ENCODE peak calls at places on chromosomes 11 and 22, in seven cellular contexts. T is GM12865, U is H1, Y is mucosa of descending colon, Q is ascending aorta, E is colonic mucosa, B is left ventricle myocardium inferior. I is an unnamed sample.

GRCh38 chr11:125166347-125166841 is 1.8 kb downstream of the PKNOX2 start:
- DNase-seq in T (no peak), U (peak), Y (no peak), Q (peak), E (no peak), B (peak), I (no peak)

GRCh38 chr11:95419915-95420314 is 188.9 kb upstream of the SESN3 start:
- DNase-seq in T (no peak), U (no peak), Y (no peak), Q (no peak), E (no peak), B (no peak), I (peak)

GRCh38 chr11:93606721-93607120 is 54.8 kb upstream of the CEP295 start:
- DNase-seq in T (no peak), U (no peak), Y (no peak), Q (no peak), E (no peak), B (no peak), I (no peak)

GRCh38 chr11:116712428-116712827 is 60.4 kb downstream of the BUD13 start:
- DNase-seq in T (no peak), U (no peak), Y (no peak), Q (no peak), E (no peak), B (no peak), I (no peak)

GRCh38 chr11:129237880-129238638 is 45.9 kb upstream of the ARHGAP32 start:
- DNase-seq in T (peak), U (no peak), Y (no peak), Q (no peak), E (no peak), B (no peak), I (no peak)

GRCh38 chr11:93251922-93252321 is 54.1 kb upstream of the SLC36A4 start:
- DNase-seq in T (no peak), U (no peak), Y (no peak), Q (no peak), E (no peak), B (no peak), I (no peak)

GRCh38 chr11:61023086-61024035 is 51.9 kb downstream of the CD6 start:
- DNase-seq in T (peak), U (no peak), Y (peak), Q (no peak), E (no peak), B (no peak), I (no peak)

GRCh38 chr22:43197271-43197941 is 10.5 kb upstream of the TTLL12 start:
- DNase-seq in T (no peak), U (no peak), Y (no peak), Q (no peak), E (no peak), B (no peak), I (no peak)

GRCh38 chr22:23401111-23401909 is 178.8 kb downstream of the IGLL1 start:
- DNase-seq in T (no peak), U (no peak), Y (no peak), Q (no peak), E (no peak), B (no peak), I (peak)

GRCh38 chr11:78420796-78421209 is 3.2 kb upstream of the GAB2 start:
- DNase-seq in T (peak), U (no peak), Y (peak), Q (peak), E (no peak), B (peak), I (no peak)

GRCh38 chr22:17866127-17866526 is 91.9 kb upstream of the BID start:
- DNase-seq in T (no peak), U (no peak), Y (no peak), Q (no peak), E (no peak), B (no peak), I (no peak)

GRCh38 chr11:73308963-73309960 is 1.2 kb downstream of the ARHGEF17 start:
- DNase-seq in T (peak), U (peak), Y (peak), Q (peak), E (peak), B (peak), I (peak)

GRCh38 chr11:72953631-72954030 is 139.4 kb downstream of the ATG16L2 start:
- DNase-seq in T (no peak), U (no peak), Y (no peak), Q (no peak), E (no peak), B (no peak), I (no peak)

GRCh38 chr11:94794287-94795168 is 26.4 kb downstream of the AMOTL1 start:
- DNase-seq in T (no peak), U (no peak), Y (no peak), Q (peak), E (no peak), B (peak), I (peak)

GRCh38 chr11:76419896-76420295 is 24.9 kb upstream of the EMSY start:
- DNase-seq in T (peak), U (peak), Y (no peak), Q (no peak), E (no peak), B (no peak), I (no peak)

GRCh38 chr11:59261150-59261549 is 48.4 kb upstream of the MPEG1 start:
- DNase-seq in T (no peak), U (no peak), Y (no peak), Q (no peak), E (no peak), B (no peak), I (no peak)

GRCh38 chr11:74226907-74227306 is 55.8 kb downstream of the PPME1 start:
- DNase-seq in T (peak), U (no peak), Y (no peak), Q (no peak), E (no peak), B (no peak), I (no peak)

GRCh38 chr22:38345782-38346181 is 28.5 kb upstream of the CSNK1E start:
- DNase-seq in T (no peak), U (peak), Y (no peak), Q (peak), E (no peak), B (no peak), I (no peak)

GRCh38 chr11:20026629-20027545 is 133.4 kb downstream of the DBX1 start:
- DNase-seq in T (no peak), U (peak), Y (peak), Q (no peak), E (no peak), B (no peak), I (no peak)

GRCh38 chr11:3808846-3809623 is 675 bp downstream of the PGAP2 start:
- DNase-seq in T (peak), U (no peak), Y (peak), Q (no peak), E (peak), B (no peak), I (peak)

GRCh38 chr11:2120359-2121100 is 18.7 kb downstream of the IGF2 start:
- DNase-seq in T (no peak), U (peak), Y (no peak), Q (no peak), E (no peak), B (no peak), I (no peak)

GRCh38 chr11:73538381-73538872 is 59.5 kb downstream of the FAM168A start:
- DNase-seq in T (peak), U (no peak), Y (no peak), Q (no peak), E (no peak), B (no peak), I (no peak)

GRCh38 chr11:73404506-73405145 is 28.4 kb downstream of the RELT start:
- DNase-seq in T (no peak), U (no peak), Y (no peak), Q (no peak), E (no peak), B (no peak), I (no peak)

GRCh38 chr11:36453678-36454077 is 56.4 kb downstream of the TRAF6 start:
- DNase-seq in T (peak), U (no peak), Y (no peak), Q (no peak), E (peak), B (no peak), I (no peak)

GRCh38 chr11:59137190-59137589 is 5.5 kb upstream of the FAM111A start:
- DNase-seq in T (no peak), U (no peak), Y (no peak), Q (no peak), E (no peak), B (no peak), I (no peak)

GRCh38 chr11:60625262-60625661 is 74.2 kb upstream of the MS4A8 start:
- DNase-seq in T (peak), U (no peak), Y (peak), Q (no peak), E (peak), B (no peak), I (no peak)

GRCh38 chr11:97461934-97462333 is 1072.1 kb downstream of the JRKL start:
- DNase-seq in T (no peak), U (no peak), Y (no peak), Q (no peak), E (no peak), B (no peak), I (no peak)

GRCh38 chr22:39434243-39434653 is 22.6 kb upstream of the MGAT3 start:
- DNase-seq in T (no peak), U (no peak), Y (no peak), Q (no peak), E (no peak), B (peak), I (no peak)

GRCh38 chr11:13302440-13302958 is 24.9 kb downstream of the BMAL1 start:
- DNase-seq in T (no peak), U (no peak), Y (no peak), Q (no peak), E (no peak), B (no peak), I (no peak)

GRCh38 chr11:13303668-13304649 is 26.4 kb downstream of the BMAL1 start:
- DNase-seq in T (peak), U (no peak), Y (peak), Q (no peak), E (no peak), B (no peak), I (no peak)

GRCh38 chr11:13308704-13309103 is 31.1 kb downstream of the BMAL1 start:
- DNase-seq in T (no peak), U (no peak), Y (no peak), Q (no peak), E (no peak), B (no peak), I (no peak)

GRCh38 chr11:13301522-13301921 is 23.9 kb downstream of the BMAL1 start:
- DNase-seq in T (no peak), U (peak), Y (no peak), Q (no peak), E (no peak), B (no peak), I (no peak)

DNA sequence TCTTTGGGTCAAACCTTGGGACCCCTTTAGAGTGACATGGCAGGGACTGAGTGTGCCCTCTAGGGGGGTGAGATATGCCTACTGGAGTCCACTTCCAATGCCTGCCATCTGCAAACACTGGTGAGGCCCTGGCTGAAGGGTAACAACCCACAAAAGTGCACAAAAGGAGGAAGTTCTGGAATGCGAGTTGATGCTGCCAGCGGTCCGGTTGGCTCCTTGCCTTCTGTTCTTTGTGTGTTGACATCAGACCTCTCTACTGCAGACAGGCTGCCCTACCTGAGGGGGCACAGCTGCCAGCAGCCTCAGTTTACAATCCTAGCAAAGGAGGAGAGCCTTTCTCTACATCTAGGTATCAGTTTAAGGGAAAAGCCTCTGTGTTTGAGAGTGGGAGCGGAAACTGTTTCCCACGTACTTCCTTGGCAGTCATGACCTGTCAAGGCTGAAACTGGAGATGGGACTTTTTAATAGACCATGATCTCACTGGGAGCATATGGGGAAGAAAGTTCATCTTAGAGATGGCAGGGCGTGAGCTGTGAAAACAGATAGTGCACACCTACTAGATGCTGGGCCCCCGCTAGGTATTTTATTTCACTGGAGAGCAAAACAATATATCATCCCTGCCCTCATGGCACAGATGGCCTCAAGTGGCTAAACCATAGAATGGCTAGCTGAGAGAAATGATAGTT is 27.2 kb downstream of the BMAL1 start:
- DNase-seq in T (no peak), U (no peak), Y (no peak), Q (no peak), E (no peak), B (no peak), I (no peak)
- TF ChIP-seq CTCF in T (no peak), U (no peak), Y (no peak), Q (no peak), E (no peak), B (no peak), I (no peak)

GRCh38 chr22:29621761-29622526 is 18.5 kb downstream of the NF2 start:
- DNase-seq in T (no peak), U (no peak), Y (no peak), Q (no peak), E (no peak), B (no peak), I (peak)
- H3K4me3 ChIP-seq in T (no peak), U (no peak), Y (no peak), Q (no peak), E (no peak), B (no peak), I (peak)

GRCh38 chr22:20106205-20106848 is 9.6 kb upstream of the RANBP1 start:
- DNase-seq in T (no peak), U (no peak), Y (no peak), Q (no peak), E (no peak), B (peak), I (no peak)

GRCh38 chr22:20102203-20102780 is 13.6 kb upstream of the RANBP1 start:
- DNase-seq in T (no peak), U (no peak), Y (no peak), Q (no peak), E (no peak), B (no peak), I (no peak)

GRCh38 chr22:20099099-20099711 is 16.7 kb upstream of the RANBP1 start:
- DNase-seq in T (no peak), U (no peak), Y (no peak), Q (no peak), E (no peak), B (no peak), I (no peak)

GRCh38 chr22:20105456-20106204 is 10.3 kb upstream of the RANBP1 start:
- DNase-seq in T (no peak), U (no peak), Y (no peak), Q (no peak), E (no peak), B (no peak), I (no peak)

DNA sequence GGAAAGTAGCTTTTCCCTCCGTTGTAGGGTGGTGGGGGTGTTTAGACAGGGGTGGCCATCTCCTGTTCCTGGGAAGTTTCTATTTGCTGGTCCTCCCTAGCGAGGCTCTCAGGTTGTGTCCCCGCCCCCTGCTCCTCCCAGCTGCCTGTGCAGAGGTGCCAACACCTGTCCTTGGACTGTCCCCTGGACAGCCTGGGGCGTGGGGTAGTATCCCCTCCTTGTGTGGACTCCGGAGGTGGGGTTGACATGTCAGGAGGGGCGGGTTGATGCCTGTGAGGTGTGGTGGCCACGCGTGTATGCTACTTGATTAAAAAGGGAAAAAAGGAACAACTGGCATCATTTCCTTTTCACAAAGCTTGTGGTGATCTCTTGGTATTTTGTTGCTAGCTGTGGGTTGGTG is 14.3 kb upstream of the RANBP1 start:
- DNase-seq in T (no peak), U (no peak), Y (no peak), Q (no peak), E (no peak), B (no peak), I (no peak)
- TF ChIP-seq CTCF in T (no peak), U (no peak), Y (no peak), Q (no peak), E (no peak), B (no peak), I (no peak)

DNA sequence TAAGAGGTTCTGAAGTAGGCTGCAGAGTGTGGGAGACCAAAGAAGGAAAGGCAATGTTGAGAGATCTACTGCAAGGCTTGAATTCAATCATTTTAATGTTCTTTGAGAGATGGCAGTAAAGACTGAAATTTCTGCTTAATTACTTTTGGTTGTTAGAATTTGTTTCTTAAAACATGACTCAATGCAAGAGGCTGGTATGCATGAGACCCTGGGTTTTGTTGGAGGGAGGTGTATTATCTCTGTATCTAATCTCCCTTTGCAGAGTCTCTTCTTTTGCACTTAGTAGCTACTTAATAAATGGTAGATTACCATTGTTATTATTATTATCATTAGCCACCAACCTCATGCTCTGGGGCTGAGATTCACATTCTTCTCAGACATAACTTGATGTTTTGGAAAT is 87.4 kb upstream of the DRD2 start:
- DNase-seq in T (no peak), U (no peak), Y (no peak), Q (no peak), E (no peak), B (no peak), I (no peak)
- H3K4me3 ChIP-seq in T (no peak), U (no peak), Y (no peak), Q (no peak), E (no peak), B (no peak), I (no peak)

GRCh38 chr11:65743928-65744698 is 23.5 kb upstream of the RNASEH2C start:
- DNase-seq in T (peak), U (no peak), Y (peak), Q (no peak), E (peak), B (no peak), I (no peak)
- TF ChIP-seq CTCF in T (no peak), U (peak), Y (peak), Q (peak), E (no peak), B (peak), I (peak)

DNA sequence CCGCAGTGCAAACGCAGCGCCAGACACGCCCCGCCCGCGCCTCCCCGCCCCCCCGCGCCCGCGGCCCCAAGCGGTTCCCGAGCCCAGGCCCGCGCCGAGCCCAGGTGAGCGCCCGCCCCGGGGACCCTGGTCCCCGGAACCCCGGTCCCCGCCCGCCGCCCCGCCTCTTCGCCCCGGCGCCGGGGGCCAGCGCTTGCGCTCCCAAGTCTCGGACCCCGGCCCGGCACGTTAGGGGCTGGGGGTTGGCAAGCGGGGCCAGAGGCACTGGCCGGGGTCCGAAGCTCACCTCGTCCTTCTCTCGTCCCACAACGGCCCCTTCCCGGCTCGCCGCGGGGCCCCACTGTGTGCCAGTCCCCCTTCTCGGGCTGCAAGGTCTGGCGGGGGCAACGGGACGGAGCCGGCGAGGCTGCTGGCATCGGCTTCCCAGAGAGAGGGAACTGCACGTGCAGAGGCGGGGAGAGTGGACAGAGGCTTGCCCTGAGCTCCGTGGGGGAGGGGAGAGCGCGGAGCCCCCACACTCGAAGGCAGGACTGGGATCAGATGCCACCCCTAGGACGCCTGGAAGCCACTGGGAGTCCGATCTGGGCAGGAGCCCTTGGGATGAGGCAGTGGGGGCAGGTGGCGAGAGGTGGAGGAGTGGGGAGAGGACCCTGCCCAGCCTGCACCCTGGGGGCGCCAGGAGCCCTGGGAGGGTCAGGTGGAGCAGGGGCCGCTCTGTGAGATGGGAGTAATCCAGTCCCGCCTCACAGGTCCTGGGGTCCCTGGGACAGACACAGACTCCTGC is 1.8 kb upstream of the AIFM3 start:
- DNase-seq in T (no peak), U (peak), Y (peak), Q (no peak), E (peak), B (no peak), I (no peak)
- H3K4me3 ChIP-seq in T (no peak), U (peak), Y (no peak), Q (peak), E (peak), B (peak), I (peak)

DNA sequence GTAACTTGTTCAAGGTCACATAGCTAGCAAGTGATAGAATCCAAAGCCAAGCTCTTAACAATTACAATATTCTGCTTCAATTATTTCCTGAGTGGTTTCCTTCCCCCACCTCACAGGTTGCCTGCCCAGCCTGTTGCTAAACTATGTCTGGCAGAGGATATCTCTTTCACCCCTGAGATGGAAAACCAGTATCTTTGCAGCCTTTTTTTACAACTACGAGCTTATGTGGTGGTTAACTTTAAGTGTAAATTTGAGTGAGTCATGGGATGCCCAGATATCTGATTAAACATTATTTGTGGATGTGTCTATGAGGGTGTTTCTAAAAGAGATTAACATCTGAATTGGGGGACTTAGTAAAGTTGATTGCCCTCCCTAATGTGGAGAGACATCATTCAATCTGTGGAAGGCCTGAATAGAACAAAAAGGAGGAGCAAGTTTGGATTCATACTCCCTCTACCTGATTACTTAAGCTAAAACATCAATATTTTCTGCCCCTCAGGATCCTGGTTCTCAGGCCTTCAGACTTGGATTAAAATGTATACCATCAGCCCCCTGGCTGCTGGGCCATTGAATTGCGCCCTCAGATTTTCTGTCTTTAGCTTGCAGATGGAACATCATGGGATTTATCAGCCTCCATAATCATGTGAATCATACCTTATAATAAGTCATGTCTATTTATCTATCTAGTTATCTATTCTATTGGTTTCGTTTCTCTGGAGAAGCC is 911.9 kb downstream of the METTL15 start:
- DNase-seq in T (no peak), U (peak), Y (no peak), Q (no peak), E (no peak), B (no peak), I (peak)
- TF ChIP-seq CTCF in T (no peak), U (peak), Y (no peak), Q (peak), E (no peak), B (no peak), I (peak)